ENCODE peak calls at places on chromosomes 13 and 19, in eight cellular contexts. One of them, this sample, is unnamed.

GRCh38 chr19:1856698-1857603 is 6.4 kb downstream of the KLF16 start:
- DNase-seq in left cardiac atrium: peak
- DNase-seq in activated T-cell treated with anti-CD3 and anti-CD28 coated beads for 24 hours: no peak
- DNase-seq in CD4-positive, alpha-beta T cell: no peak
- DNase-seq in HS-5: no peak
- DNase-seq in thoracic aorta: peak
- DNase-seq in left ventricle myocardium inferior: peak
- DNase-seq in pulmonary artery endothelial cell: no peak
- DNase-seq in this sample: peak

GRCh38 chr13:88303605-88304004 is 632.4 kb downstream of the SLITRK5 start:
- DNase-seq in CD4-positive, alpha-beta T cell: no peak
- DNase-seq in left cardiac atrium: no peak
- DNase-seq in left ventricle myocardium inferior: no peak
- DNase-seq in pulmonary artery endothelial cell: no peak
- DNase-seq in thoracic aorta: no peak
- DNase-seq in HS-5: no peak
- DNase-seq in activated T-cell treated with anti-CD3 and anti-CD28 coated beads for 24 hours: no peak
- DNase-seq in this sample: no peak

GRCh38 chr13:23979361-23980159 is 82.3 kb upstream of the C1QTNF9B start:
- DNase-seq in HS-5: no peak
- DNase-seq in activated T-cell treated with anti-CD3 and anti-CD28 coated beads for 24 hours: no peak
- DNase-seq in left ventricle myocardium inferior: peak
- DNase-seq in left cardiac atrium: peak
- DNase-seq in pulmonary artery endothelial cell: no peak
- DNase-seq in CD4-positive, alpha-beta T cell: no peak
- DNase-seq in thoracic aorta: peak
- DNase-seq in this sample: peak

GRCh38 chr19:863305-863620 is 3.8 kb downstream of the CFD start:
- DNase-seq in thoracic aorta: no peak
- DNase-seq in activated T-cell treated with anti-CD3 and anti-CD28 coated beads for 24 hours: no peak
- DNase-seq in left cardiac atrium: no peak
- DNase-seq in left ventricle myocardium inferior: no peak
- DNase-seq in pulmonary artery endothelial cell: no peak
- DNase-seq in HS-5: no peak
- DNase-seq in CD4-positive, alpha-beta T cell: no peak
- DNase-seq in this sample: no peak

GRCh38 chr13:94218537-94218936 is 260.9 kb downstream of the DCT start:
- DNase-seq in left ventricle myocardium inferior: no peak
- DNase-seq in left cardiac atrium: no peak
- DNase-seq in CD4-positive, alpha-beta T cell: no peak
- DNase-seq in activated T-cell treated with anti-CD3 and anti-CD28 coated beads for 24 hours: no peak
- DNase-seq in thoracic aorta: no peak
- DNase-seq in pulmonary artery endothelial cell: no peak
- DNase-seq in HS-5: no peak
- DNase-seq in this sample: no peak

GRCh38 chr13:109146912-109147624 is 517.7 kb downstream of the MYO16 start:
- DNase-seq in pulmonary artery endothelial cell: peak
- DNase-seq in left ventricle myocardium inferior: no peak
- DNase-seq in CD4-positive, alpha-beta T cell: no peak
- DNase-seq in thoracic aorta: no peak
- DNase-seq in activated T-cell treated with anti-CD3 and anti-CD28 coated beads for 24 hours: no peak
- DNase-seq in HS-5: peak
- DNase-seq in left cardiac atrium: no peak
- DNase-seq in this sample: peak

GRCh38 chr19:34556500-34556899 is 74.9 kb downstream of the WTIP start:
- DNase-seq in thoracic aorta: no peak
- DNase-seq in activated T-cell treated with anti-CD3 and anti-CD28 coated beads for 24 hours: no peak
- DNase-seq in left ventricle myocardium inferior: no peak
- DNase-seq in left cardiac atrium: no peak
- DNase-seq in pulmonary artery endothelial cell: no peak
- DNase-seq in CD4-positive, alpha-beta T cell: no peak
- DNase-seq in HS-5: peak
- DNase-seq in this sample: peak

GRCh38 chr13:52615817-52616216 is 26.4 kb upstream of the HNRNPA1L2 start:
- DNase-seq in thoracic aorta: no peak
- DNase-seq in pulmonary artery endothelial cell: no peak
- DNase-seq in CD4-positive, alpha-beta T cell: no peak
- DNase-seq in left cardiac atrium: no peak
- DNase-seq in HS-5: no peak
- DNase-seq in activated T-cell treated with anti-CD3 and anti-CD28 coated beads for 24 hours: no peak
- DNase-seq in left ventricle myocardium inferior: no peak
- DNase-seq in this sample: no peak